ENCODE peak calls at places on chromosomes 3 and 15, in five cellular contexts. Q, N, M, W and D are unnamed samples.

GRCh38 chr3:71056327-71056726 is 527.2 kb downstream of the FOXP1 start:
- DNase-seq in N (no peak), W (no peak), Q (no peak), M (peak), D (no peak)

GRCh38 chr15:59917504-59918157 is 86.5 kb upstream of the FOXB1 start:
- DNase-seq in Q (peak), M (peak), W (peak), N (peak), D (peak)

GRCh38 chr15:33871911-33872760 is 96.2 kb upstream of the CHRM5 start:
- DNase-seq in W (no peak), M (no peak), N (no peak), Q (no peak), D (no peak)

GRCh38 chr15:101115887-101116680 is 135.8 kb downstream of the CHSY1 start:
- DNase-seq in Q (no peak), N (no peak), W (no peak), M (no peak), D (peak)

GRCh38 chr3:189824629-189825312 is 193.6 kb downstream of the TP63 start:
- DNase-seq in W (no peak), N (no peak), M (peak), Q (peak), D (no peak)

GRCh38 chr15:68428431-68428940 is 3.5 kb downstream of the ITGA11 start:
- DNase-seq in M (no peak), W (no peak), N (no peak), Q (no peak), D (no peak)

GRCh38 chr15:100715571-100716455 is 113.4 kb downstream of the ASB7 start:
- DNase-seq in W (peak), Q (no peak), N (no peak), M (no peak), D (no peak)

GRCh38 chr3:70120360-70120966 is 120.9 kb downstream of the SAMMSON start:
- DNase-seq in Q (peak), N (peak), M (peak), W (peak), D (peak)

GRCh38 chr3:14869877-14870563 is 51.3 kb downstream of the FGD5 start:
- DNase-seq in Q (no peak), W (no peak), N (no peak), M (no peak), D (no peak)

GRCh38 chr3:33360136-33360825 is 79.9 kb downstream of the UBP1 start:
- DNase-seq in W (peak), N (no peak), Q (peak), M (peak), D (no peak)

GRCh38 chr15:46708226-46708625 is 1009.1 kb upstream of the SEMA6D start:
- DNase-seq in W (no peak), Q (no peak), N (no peak), M (no peak), D (no peak)

GRCh38 chr3:9761919-9762318 is 7.8 kb downstream of the CAMK1 start:
- DNase-seq in N (no peak), M (no peak), Q (no peak), W (no peak), D (no peak)

GRCh38 chr3:58334013-58334321 is 1.3 kb downstream of the PXK start:
- DNase-seq in Q (no peak), N (no peak), M (no peak), W (peak), D (peak)

GRCh38 chr15:72163719-72164118 is 33.9 kb downstream of the GRAMD2A start:
- DNase-seq in M (no peak), W (no peak), N (no peak), Q (no peak), D (no peak)

GRCh38 chr3:187063286-187064081 is 75.8 kb downstream of the RPL39L start:
- DNase-seq in W (peak), Q (no peak), N (no peak), M (no peak), D (peak)

GRCh38 chr3:150627557-150627956 is 24.4 kb downstream of the SELENOT start:
- DNase-seq in N (no peak), M (no peak), Q (no peak), W (no peak), D (no peak)

GRCh38 chr15:70096215-70096974 is 1.3 kb downstream of the TLE3 start:
- DNase-seq in M (peak), W (no peak), Q (peak), N (no peak), D (peak)

GRCh38 chr3:159763466-159764210 is 225.0 kb upstream of the IL12A start:
- DNase-seq in N (no peak), W (no peak), M (peak), Q (peak), D (no peak)

GRCh38 chr3:46895204-46895660 is 17.7 kb downstream of the PTH1R start:
- DNase-seq in M (peak), Q (peak), W (peak), N (peak), D (peak)

GRCh38 chr3:169232863-169233262 is 430.6 kb downstream of the MECOM start:
- DNase-seq in W (no peak), Q (no peak), N (no peak), M (peak), D (no peak)

GRCh38 chr3:152646004-152646403 is 188.9 kb upstream of the P2RY1 start:
- DNase-seq in N (no peak), M (no peak), W (no peak), Q (no peak), D (no peak)

GRCh38 chr3:136708339-136708985 is 43.7 kb downstream of the STAG1 start:
- DNase-seq in Q (no peak), N (no peak), W (no peak), M (no peak), D (peak)

GRCh38 chr3:160225181-160226025 is at the start of gene C3orf80:
- DNase-seq in W (peak), N (no peak), M (peak), Q (peak), D (peak)

GRCh38 chr15:24748812-24749439 is 73.4 kb downstream of the NPAP1 start:
- DNase-seq in M (no peak), W (no peak), Q (no peak), N (no peak), D (no peak)

GRCh38 chr3:37861540-37862051 is at the start of gene CTDSPL:
- DNase-seq in N (no peak), Q (peak), M (no peak), W (peak), D (peak)

GRCh38 chr3:66253790-66254620 is 33.2 kb downstream of the SLC25A26 start:
- DNase-seq in M (peak), N (no peak), Q (no peak), W (peak), D (peak)

GRCh38 chr15:28107111-28107893 is 8.2 kb upstream of the OCA2 start:
- DNase-seq in N (no peak), Q (no peak), W (no peak), M (peak), D (no peak)

GRCh38 chr3:121793078-121793477 is 41.8 kb downstream of the IQCB1 start:
- DNase-seq in Q (no peak), N (no peak), M (no peak), W (no peak), D (no peak)

GRCh38 chr3:42202239-42202865 is 63.6 kb downstream of the CCK start:
- DNase-seq in W (no peak), Q (no peak), N (no peak), M (no peak), D (no peak)

GRCh38 chr3:120144267-120144666 is 50.0 kb upstream of the GSK3B start:
- DNase-seq in W (peak), M (no peak), Q (no peak), N (no peak), D (no peak)

GRCh38 chr3:114627760-114628159 is 333.9 kb downstream of the TIGIT start:
- DNase-seq in N (no peak), W (no peak), Q (no peak), M (no peak), D (no peak)

GRCh38 chr3:110198717-110199587 is 861.6 kb upstream of the DPPA4 start:
- DNase-seq in M (no peak), N (no peak), Q (no peak), W (no peak), D (no peak)

GRCh38 chr3:13282986-13283876 is 136.9 kb downstream of the NUP210 start:
- DNase-seq in W (no peak), Q (peak), N (no peak), M (no peak), D (peak)

GRCh38 chr3:127790009-127790533 is 32.2 kb downstream of the MGLL start:
- DNase-seq in W (no peak), Q (no peak), M (no peak), N (no peak), D (no peak)

GRCh38 chr3:127790580-127791183 is 31.6 kb downstream of the MGLL start:
- DNase-seq in Q (no peak), N (no peak), W (no peak), M (no peak), D (no peak)

GRCh38 chr3:127792664-127793292 is 29.5 kb downstream of the MGLL start:
- DNase-seq in Q (no peak), M (peak), N (no peak), W (no peak), D (no peak)

GRCh38 chr3:127789051-127789450 is 33.3 kb downstream of the MGLL start:
- DNase-seq in Q (no peak), M (no peak), W (no peak), N (no peak), D (no peak)

GRCh38 chr3:127791221-127791913 is 30.9 kb downstream of the MGLL start:
- DNase-seq in N (peak), Q (no peak), M (no peak), W (no peak), D (peak)
- TF ChIP-seq CTCF in N (peak), Q (peak), M (no peak), W (peak), D (peak)

DNA sequence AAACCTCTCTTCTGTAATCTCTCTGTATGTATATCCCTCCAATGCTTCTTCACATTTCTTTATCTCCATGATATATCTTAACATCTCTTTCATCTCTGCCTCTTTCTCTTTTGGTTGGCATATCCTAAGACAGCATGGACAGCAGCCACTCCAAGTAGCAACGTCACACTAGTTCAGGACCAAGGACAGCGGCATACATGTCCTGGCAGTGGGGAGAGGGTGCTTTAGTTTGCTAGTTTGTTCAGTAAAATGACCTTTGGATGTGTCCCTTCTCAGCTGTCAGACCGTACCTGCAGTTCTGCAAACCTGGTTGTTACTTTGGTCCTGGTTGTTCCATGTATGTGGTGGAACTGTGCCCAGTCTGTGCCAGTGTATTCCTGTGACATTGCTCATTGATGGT is 225.6 kb upstream of the ROPN1 start:
- DNase-seq in W (peak), N (no peak), Q (peak), M (peak), D (peak)
- TF ChIP-seq MYC in W (peak), N (no peak), Q (no peak), M (no peak), D (no peak)

DNA sequence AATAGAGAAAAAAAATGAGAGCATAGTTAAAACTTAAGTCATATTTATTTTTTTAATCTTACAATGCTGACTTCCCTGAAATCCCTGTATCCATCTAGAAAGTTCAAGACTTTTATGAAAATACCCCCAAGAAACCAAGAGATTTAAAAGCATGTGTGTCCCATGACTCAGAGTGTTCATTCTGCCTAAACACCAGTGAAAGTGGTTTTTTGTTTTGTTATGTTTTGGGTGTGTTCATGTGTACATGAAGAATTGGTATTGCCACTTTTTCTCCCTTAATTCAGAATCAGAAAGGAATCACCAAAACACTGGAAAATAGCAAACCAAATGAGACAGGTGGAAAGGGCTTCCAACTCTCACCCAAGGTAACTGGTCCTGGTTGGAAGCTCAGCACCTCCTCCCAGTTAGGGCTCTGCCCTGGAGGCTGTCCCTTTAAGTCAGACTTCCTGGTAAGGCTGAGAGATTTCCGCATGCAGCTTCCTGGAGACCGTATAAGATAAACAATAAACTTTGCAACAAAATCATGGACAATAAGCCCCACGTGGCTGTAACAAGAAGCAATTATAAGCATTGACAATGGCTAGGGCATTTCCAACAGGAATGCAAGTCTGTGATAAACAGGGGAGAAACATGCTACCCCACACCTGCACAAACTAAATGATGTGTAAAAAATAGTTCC is 121.9 kb upstream of the ARHGEF3 start:
- DNase-seq in Q (no peak), N (no peak), W (no peak), M (peak), D (no peak)
- H3K4me3 ChIP-seq in Q (no peak), N (no peak), W (no peak), M (no peak), D (no peak)

DNA sequence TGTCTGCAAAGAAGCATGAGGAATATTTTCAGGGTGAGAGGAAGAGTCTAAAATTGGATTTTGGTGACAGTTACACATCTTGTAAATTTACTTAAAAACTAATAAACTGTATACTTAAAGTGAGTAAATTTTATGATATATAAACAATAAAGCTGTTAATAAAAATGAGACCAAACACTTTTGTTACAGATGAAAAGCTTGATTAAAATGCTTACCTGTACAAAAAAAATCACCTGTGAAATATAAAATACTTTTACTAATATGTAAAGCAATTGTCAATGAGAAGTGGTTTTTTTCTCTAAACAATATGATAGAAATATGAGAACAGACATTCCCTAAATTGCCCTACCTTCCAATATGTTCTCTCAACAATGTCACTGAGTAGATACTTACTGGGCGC is 27.2 kb upstream of the CPB1 start:
- DNase-seq in N (no peak), W (no peak), M (no peak), Q (no peak), D (no peak)
- TF ChIP-seq CTCF in N (no peak), W (no peak), M (no peak), Q (no peak), D (no peak)

GRCh38 chr15:50380089-50380488 is 25.1 kb upstream of the GABPB1 start:
- DNase-seq in W (no peak), M (no peak), Q (no peak), N (no peak), D (no peak)
- TF ChIP-seq MYC in W (no peak), M (no peak), Q (no peak), N (no peak), D (no peak)

DNA sequence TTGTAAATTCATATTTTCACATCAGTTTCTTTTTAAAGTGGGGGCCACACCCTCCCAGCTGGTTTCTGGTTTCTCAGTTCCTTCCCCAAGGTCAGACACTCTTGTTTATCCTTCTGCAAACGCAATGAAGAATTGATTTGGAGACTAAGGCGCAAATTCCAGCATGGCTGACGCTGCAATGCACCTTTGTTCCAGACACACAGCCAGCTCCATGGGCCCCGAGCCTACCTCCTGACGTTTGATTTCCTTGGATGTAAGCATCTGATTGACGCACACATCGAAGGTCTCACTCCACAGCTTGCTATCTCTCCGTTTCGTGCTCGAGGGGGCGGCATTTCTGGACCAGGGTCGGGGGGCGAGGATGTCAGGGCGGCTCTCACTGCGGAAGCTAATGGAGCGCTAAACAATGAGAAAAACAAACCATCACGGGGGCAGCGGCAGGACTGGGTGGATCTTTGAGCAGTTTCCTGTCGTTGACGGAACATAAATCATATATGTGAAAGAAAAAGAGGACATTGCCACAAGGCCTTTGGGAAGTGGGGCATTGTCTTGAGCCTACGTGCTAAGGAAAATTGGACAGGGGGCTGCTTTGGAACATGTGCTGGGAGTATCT is 46.9 kb downstream of the ARHGEF3 start:
- DNase-seq in M (peak), W (no peak), N (peak), Q (no peak), D (no peak)
- H3K4me3 ChIP-seq in M (peak), W (no peak), N (peak), Q (no peak), D (no peak)

GRCh38 chr15:74133703-74134386 is 3.5 kb downstream of the ISLR2 start:
- DNase-seq in Q (no peak), N (no peak), W (no peak), M (no peak), D (no peak)

GRCh38 chr15:74135041-74135565 is 4.7 kb downstream of the ISLR2 start:
- DNase-seq in W (no peak), M (no peak), N (no peak), Q (no peak), D (no peak)

GRCh38 chr15:74132681-74133070 is 2.3 kb downstream of the ISLR2 start:
- DNase-seq in N (no peak), W (no peak), Q (no peak), M (no peak), D (no peak)

GRCh38 chr15:74133071-74133702 is 2.8 kb downstream of the ISLR2 start:
- DNase-seq in M (no peak), N (no peak), Q (no peak), W (no peak), D (no peak)

GRCh38 chr15:74134387-74135027 is 4.1 kb downstream of the ISLR2 start:
- DNase-seq in W (no peak), N (no peak), M (peak), Q (no peak), D (peak)
- TF ChIP-seq CTCF in W (peak), N (peak), M (peak), Q (peak), D (peak)